ENCODE peak calls at places on chromosomes 5 and 9, in seven cellular contexts. B, I, K, W, F, P and R are unnamed samples.

GRCh38 chr5:34844999-34845398 is 6.0 kb downstream of the TTC23L start:
- DNase-seq in P (no peak), B (no peak), K (no peak), I (no peak), W (no peak), F (no peak), R (no peak)

GRCh38 chr9:117149996-117150395 is 264.9 kb downstream of the ASTN2 start:
- DNase-seq in K (no peak), F (no peak), B (no peak), I (no peak), P (no peak), W (no peak), R (no peak)

GRCh38 chr5:10376530-10376929 is 23.0 kb downstream of the MARCHF6 start:
- DNase-seq in B (no peak), W (no peak), I (no peak), K (no peak), P (peak; percentile 21), F (no peak), R (no peak)

GRCh38 chr5:31827862-31828261 is 188.9 kb downstream of the PDZD2 start:
- DNase-seq in P (no peak), K (no peak), F (no peak), I (no peak), W (no peak), B (no peak), R (no peak)

GRCh38 chr9:124077915-124078572 is 66.5 kb downstream of the LHX2 start:
- DNase-seq in I (no peak), F (no peak), K (no peak), B (no peak), P (peak; percentile 81), W (no peak), R (no peak)

GRCh38 chr5:16862777-16863176 is 73.3 kb downstream of the MYO10 start:
- DNase-seq in B (no peak), P (no peak), W (no peak), K (no peak), F (no peak), I (no peak), R (no peak)

GRCh38 chr9:129309041-129309430 is 131.0 kb upstream of the IER5L start:
- DNase-seq in B (no peak), W (no peak), P (no peak), I (no peak), F (no peak), K (no peak), R (no peak)

GRCh38 chr5:60835554-60835953 is 8.5 kb downstream of the ELOVL7 start:
- DNase-seq in F (no peak), P (no peak), I (no peak), W (no peak), K (no peak), B (no peak), R (no peak)

GRCh38 chr5:37721447-37721871 is 118.4 kb downstream of the GDNF start:
- DNase-seq in K (no peak), B (no peak), F (no peak), W (peak; percentile 23), I (no peak), P (no peak), R (no peak)

GRCh38 chr5:127865273-127865672 is 162.1 kb downstream of the CCDC192 start:
- DNase-seq in K (no peak), I (no peak), B (no peak), W (no peak), P (no peak), F (no peak), R (no peak)

GRCh38 chr5:93394301-93394700 is 186.7 kb downstream of the NR2F1-AS1 start:
- DNase-seq in F (no peak), W (no peak), B (no peak), I (no peak), P (no peak), K (no peak), R (no peak)

GRCh38 chr9:4984171-4984570 is 901 bp upstream of the JAK2 start:
- DNase-seq in P (no peak), B (peak; percentile 63), I (no peak), F (no peak), W (no peak), K (no peak), R (no peak)

GRCh38 chr5:24909210-24909609 is 264.4 kb upstream of the CDH10 start:
- DNase-seq in K (no peak), F (no peak), B (no peak), P (peak; percentile 16), W (no peak), I (no peak), R (no peak)

GRCh38 chr5:9468070-9468388 is 77.8 kb downstream of the SEMA5A start:
- DNase-seq in K (peak; percentile 73), I (no peak), P (peak; percentile 50), B (no peak), F (no peak), W (no peak), R (no peak)

GRCh38 chr5:115396698-115397097 is 100.2 kb upstream of the CCDC112 start:
- DNase-seq in W (no peak), B (no peak), F (no peak), K (no peak), P (no peak), I (no peak), R (no peak)

GRCh38 chr5:172364773-172365172 is 81.2 kb upstream of the UBTD2 start:
- DNase-seq in I (no peak), P (no peak), K (no peak), F (no peak), B (no peak), W (no peak), R (no peak)

GRCh38 chr5:179235416-179236400 is 109.6 kb downstream of the ADAMTS2 start:
- DNase-seq in P (no peak), I (no peak), W (no peak), B (no peak), F (no peak), K (peak; percentile 56), R (no peak)

GRCh38 chr5:72007336-72008111 is 99.8 kb upstream of the MAP1B start:
- DNase-seq in F (no peak), I (no peak), K (no peak), B (no peak), W (no peak), P (no peak), R (no peak)

GRCh38 chr5:56951131-56951945 is 585 bp downstream of the MIER3 start:
- DNase-seq in I (peak; percentile 7), W (peak; percentile 22), K (peak; percentile 64), B (no peak), F (peak; percentile 4), P (peak; percentile 78), R (no peak)

GRCh38 chr5:94901071-94901979 is 282.9 kb downstream of the SLF1 start:
- DNase-seq in W (no peak), B (no peak), F (no peak), I (no peak), P (peak; percentile 25), K (no peak), R (no peak)

GRCh38 chr5:167853421-167853820 is 438.0 kb upstream of the WWC1 start:
- DNase-seq in I (no peak), K (no peak), P (no peak), F (no peak), B (no peak), W (no peak), R (no peak)

GRCh38 chr9:125438506-125439433 is 177.1 kb downstream of the GAPVD1 start:
- DNase-seq in F (no peak), W (no peak), B (no peak), K (no peak), I (no peak), P (no peak), R (no peak)

GRCh38 chr5:122673343-122673742 is 101.5 kb upstream of the SNX2 start:
- DNase-seq in W (no peak), P (no peak), F (no peak), I (no peak), B (no peak), K (no peak), R (no peak)

GRCh38 chr5:102911973-102912372 is 156.9 kb downstream of the PAM start:
- DNase-seq in B (no peak), I (no peak), P (no peak), K (no peak), W (no peak), F (no peak), R (no peak)

GRCh38 chr9:93422987-93423386 is 28.5 kb upstream of the FAM120A start:
- DNase-seq in W (no peak), I (no peak), B (peak; percentile 33), P (no peak), F (no peak), K (no peak), R (no peak)

GRCh38 chr5:90201923-90202322 is 207.6 kb downstream of the CETN3 start:
- DNase-seq in I (no peak), B (peak; percentile 11), F (no peak), P (no peak), K (no peak), W (no peak), R (no peak)

GRCh38 chr9:127178646-127179632 is 56.5 kb upstream of the ANGPTL2 start:
- DNase-seq in F (no peak), P (no peak), B (no peak), K (peak; percentile 63), I (no peak), W (no peak), R (no peak)

GRCh38 chr5:133888625-133888991 is 79.8 kb downstream of the C5orf15 start:
- DNase-seq in B (no peak), W (no peak), I (no peak), P (no peak), F (no peak), K (no peak), R (no peak)

GRCh38 chr9:108622467-108622866 is 233.3 kb downstream of the ACTL7B start:
- DNase-seq in K (no peak), B (no peak), P (no peak), F (no peak), I (no peak), W (no peak), R (no peak)

GRCh38 chr5:113034182-113034773 is 57.7 kb downstream of the DCP2 start:
- DNase-seq in B (no peak), K (no peak), I (no peak), W (no peak), F (no peak), P (peak; percentile 94), R (no peak)